ENCODE peak calls at places on chromosome 18, in seven cellular contexts. O, K, I, X, E, H and F are unnamed samples.

GRCh38 chr18:50011813-50012445 is 183.0 kb downstream of the MYO5B start:
- DNase-seq in O (no peak), H (no peak), K (peak), E (no peak), X (no peak), I (no peak), F (no peak)

GRCh38 chr18:34223893-34224422 is 755 bp downstream of the NOL4 start:
- DNase-seq in K (no peak), I (no peak), E (peak), H (no peak), X (no peak), O (no peak), F (no peak)

GRCh38 chr18:54690198-54690597 is 99.2 kb downstream of the DYNAP start:
- DNase-seq in E (no peak), X (no peak), I (no peak), K (no peak), H (no peak), O (no peak), F (no peak)

GRCh38 chr18:50143891-50144290 is 51.1 kb downstream of the MYO5B start:
- DNase-seq in O (no peak), X (no peak), K (no peak), I (no peak), E (no peak), H (no peak), F (no peak)

GRCh38 chr18:54023471-54023870 is 201.0 kb downstream of the MBD2 start:
- DNase-seq in X (no peak), E (peak), O (no peak), K (no peak), H (no peak), I (no peak), F (no peak)

GRCh38 chr18:75574197-75574596 is 146.7 kb upstream of the SMIM21 start:
- DNase-seq in K (no peak), X (no peak), E (no peak), O (no peak), I (no peak), H (no peak), F (no peak)

GRCh38 chr18:35484034-35484433 is 13.7 kb downstream of the INO80C start:
- DNase-seq in E (no peak), O (no peak), H (no peak), X (no peak), I (no peak), K (no peak), F (no peak)

GRCh38 chr18:67183398-67183797 is 333.1 kb downstream of the DSEL start:
- DNase-seq in E (no peak), X (no peak), H (no peak), K (no peak), O (no peak), I (no peak), F (no peak)

GRCh38 chr18:8426401-8426800 is 182.8 kb upstream of the RAB12 start:
- DNase-seq in O (no peak), X (no peak), K (no peak), H (peak), I (no peak), E (peak), F (no peak)

GRCh38 chr18:52340466-52341378 is 725 bp downstream of the DCC start:
- DNase-seq in O (no peak), H (no peak), I (peak), K (no peak), E (no peak), X (no peak), F (no peak)

GRCh38 chr18:49730951-49731391 is 82.4 kb downstream of the ACAA2 start:
- DNase-seq in E (no peak), I (no peak), O (no peak), H (no peak), K (no peak), X (no peak), F (no peak)

GRCh38 chr18:2459886-2460285 is 111.4 kb downstream of the METTL4 start:
- DNase-seq in E (no peak), K (no peak), H (no peak), O (no peak), X (no peak), I (no peak), F (no peak)